ENCODE peak calls at places on chromosomes 16 and 17, in six cellular contexts. U, B, X, O, Z and P are unnamed samples.

GRCh38 chr17:38557395-38557794 is 48.4 kb downstream of the SRCIN1 start:
- DNase-seq in Z (no peak), O (no peak), U (no peak), X (no peak), B (no peak), P (no peak)

GRCh38 chr16:56600398-56600999 is 7.9 kb upstream of the MT2A start:
- DNase-seq in U (peak), O (peak), X (no peak), Z (no peak), B (no peak), P (no peak)

GRCh38 chr17:3659541-3660111 is 8.8 kb downstream of the TAX1BP3 start:
- DNase-seq in X (no peak), O (peak), Z (no peak), U (peak), B (no peak), P (no peak)

GRCh38 chr17:43599835-43600234 is 53.7 kb upstream of the ETV4 start:
- DNase-seq in O (no peak), Z (no peak), B (no peak), U (peak), X (no peak), P (no peak)

GRCh38 chr16:85145188-85145587 is 32.9 kb upstream of the CIBAR2 start:
- DNase-seq in B (no peak), O (no peak), X (no peak), U (no peak), Z (no peak), P (no peak)

GRCh38 chr16:67562526-67562917 is at the start of gene CTCF:
- DNase-seq in O (peak), U (peak), X (no peak), B (peak), Z (peak), P (no peak)

GRCh38 chr16:3152273-3153076 is 17.6 kb downstream of the ZNF213 start:
- DNase-seq in U (peak), X (peak), B (peak), Z (peak), O (peak), P (no peak)

GRCh38 chr17:64024781-64025731 is 4.6 kb upstream of the ICAM2 start:
- DNase-seq in B (peak), O (no peak), X (no peak), Z (no peak), U (peak), P (no peak)

GRCh38 chr16:6891486-6891885 is 441.2 kb upstream of the RBFOX1 start:
- DNase-seq in U (no peak), O (no peak), Z (no peak), B (no peak), X (no peak), P (no peak)

GRCh38 chr16:3458852-3459361 is 15.4 kb downstream of the NAA60 start:
- DNase-seq in X (no peak), Z (no peak), B (no peak), O (no peak), U (peak), P (no peak)

GRCh38 chr17:28944862-28945741 is 6.2 kb downstream of the PHF12 start:
- DNase-seq in B (no peak), Z (no peak), U (peak), X (no peak), O (no peak), P (no peak)

GRCh38 chr16:5604770-5605169 is 507.2 kb upstream of the EEF2KMT start:
- DNase-seq in O (no peak), Z (no peak), B (no peak), U (no peak), X (no peak), P (no peak)

GRCh38 chr17:33049781-33050414 is 58.3 kb downstream of the SPACA3 start:
- DNase-seq in X (peak), Z (no peak), U (peak), O (no peak), B (peak), P (no peak)

GRCh38 chr16:13937411-13937810 is 17.5 kb downstream of the ERCC4 start:
- DNase-seq in O (no peak), U (no peak), Z (no peak), X (no peak), B (no peak), P (no peak)

GRCh38 chr17:63364387-63364786 is 81.7 kb downstream of the CYB561 start:
- DNase-seq in Z (no peak), B (no peak), O (no peak), X (no peak), U (peak), P (no peak)

GRCh38 chr17:67024736-67025135 is 19.6 kb upstream of the CACNG1 start:
- DNase-seq in B (no peak), Z (no peak), X (no peak), O (no peak), U (no peak), P (no peak)

GRCh38 chr17:42049834-42050359 is 504 bp downstream of the C17orf113 start:
- DNase-seq in B (no peak), Z (no peak), X (no peak), U (no peak), O (no peak), P (no peak)

GRCh38 chr17:74008196-74008595 is 195.3 kb upstream of the RPL38 start:
- DNase-seq in X (no peak), B (no peak), O (no peak), Z (no peak), U (no peak), P (no peak)

GRCh38 chr17:39196191-39196819 is 1.2 kb downstream of the CACNB1 start:
- DNase-seq in B (no peak), U (no peak), X (no peak), O (peak), Z (no peak), P (no peak)

GRCh38 chr16:82081271-82081670 is 46.2 kb downstream of the HSD17B2 start:
- DNase-seq in O (no peak), Z (no peak), U (no peak), X (no peak), B (no peak), P (no peak)

GRCh38 chr17:15920758-15921239 is 24.1 kb upstream of the ADORA2B start:
- DNase-seq in B (no peak), U (peak), O (no peak), Z (no peak), X (peak), P (peak)

GRCh38 chr16:22337045-22337444 is 37.4 kb downstream of the CDR2 start:
- DNase-seq in O (no peak), B (no peak), Z (no peak), X (no peak), U (no peak), P (no peak)

GRCh38 chr17:30378191-30378796 is 433 bp upstream of the CPD start:
- DNase-seq in U (peak), X (no peak), B (peak), Z (peak), O (peak), P (no peak)

GRCh38 chr16:6081320-6081976 is 983.9 kb upstream of the EEF2KMT start:
- DNase-seq in U (no peak), Z (no peak), B (no peak), O (no peak), X (peak), P (no peak)

GRCh38 chr16:56520251-56520577 is 390 bp upstream of the BBS2 start:
- DNase-seq in B (no peak), Z (no peak), O (no peak), X (no peak), U (no peak), P (no peak)

GRCh38 chr17:17924857-17925250 is 47.3 kb downstream of the TOM1L2 start:
- DNase-seq in X (no peak), B (no peak), Z (no peak), U (no peak), O (no peak), P (no peak)

GRCh38 chr17:17924131-17924856 is 47.9 kb downstream of the TOM1L2 start:
- DNase-seq in U (no peak), Z (no peak), X (no peak), O (no peak), B (no peak), P (no peak)

GRCh38 chr17:17919169-17920107 is 52.8 kb downstream of the TOM1L2 start:
- DNase-seq in X (no peak), O (peak), Z (peak), U (peak), B (peak), P (no peak)

GRCh38 chr17:17921192-17922082 is 50.8 kb downstream of the TOM1L2 start:
- DNase-seq in Z (no peak), B (no peak), X (no peak), U (peak), O (no peak), P (peak)

DNA sequence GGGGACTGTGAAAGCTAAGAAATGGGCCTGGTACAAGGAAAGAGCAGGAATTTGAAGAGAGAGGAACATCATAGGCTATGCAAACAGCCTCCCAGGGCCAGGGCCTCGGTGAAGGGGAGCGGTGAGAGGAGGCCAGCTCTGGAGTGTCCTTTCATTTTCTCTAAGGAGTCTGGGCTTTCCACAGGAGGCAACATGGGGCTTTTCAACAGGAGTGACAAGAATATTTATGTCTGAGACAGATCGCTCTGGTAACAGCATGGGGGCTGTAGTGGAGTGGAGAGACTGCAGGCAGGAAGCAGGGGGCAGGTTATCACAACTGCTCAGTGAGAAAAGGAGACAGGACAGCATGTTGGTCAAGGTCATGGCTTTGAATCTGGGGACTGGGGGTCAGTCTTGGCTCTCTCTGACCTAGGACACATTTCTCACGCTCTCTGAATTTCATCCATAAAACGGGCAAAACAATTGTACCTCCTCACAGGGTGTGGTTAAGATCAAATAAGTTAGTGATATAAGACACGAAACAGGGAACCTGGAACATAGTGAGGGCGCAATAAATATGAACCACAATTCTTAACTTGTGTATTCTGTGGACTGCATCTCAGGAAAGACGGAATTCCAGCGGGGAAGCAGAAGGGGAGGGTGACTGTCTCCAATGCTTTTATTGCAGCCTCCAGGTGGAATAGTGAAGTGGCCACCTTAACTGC is 49.9 kb downstream of the TOM1L2 start:
- DNase-seq in O (no peak), B (no peak), Z (no peak), X (no peak), U (no peak), P (no peak)
- H3K27ac ChIP-seq in O (peak), B (peak), Z (no peak), X (peak), U (peak), P (peak)

GRCh38 chr16:89949756-89950155 is 1.2 kb downstream of the DEF8 start:
- DNase-seq in B (no peak), Z (no peak), O (no peak), X (no peak), U (no peak), P (no peak)
- H3K27ac ChIP-seq in B (no peak), Z (no peak), O (no peak), X (no peak), U (no peak), P (no peak)

DNA sequence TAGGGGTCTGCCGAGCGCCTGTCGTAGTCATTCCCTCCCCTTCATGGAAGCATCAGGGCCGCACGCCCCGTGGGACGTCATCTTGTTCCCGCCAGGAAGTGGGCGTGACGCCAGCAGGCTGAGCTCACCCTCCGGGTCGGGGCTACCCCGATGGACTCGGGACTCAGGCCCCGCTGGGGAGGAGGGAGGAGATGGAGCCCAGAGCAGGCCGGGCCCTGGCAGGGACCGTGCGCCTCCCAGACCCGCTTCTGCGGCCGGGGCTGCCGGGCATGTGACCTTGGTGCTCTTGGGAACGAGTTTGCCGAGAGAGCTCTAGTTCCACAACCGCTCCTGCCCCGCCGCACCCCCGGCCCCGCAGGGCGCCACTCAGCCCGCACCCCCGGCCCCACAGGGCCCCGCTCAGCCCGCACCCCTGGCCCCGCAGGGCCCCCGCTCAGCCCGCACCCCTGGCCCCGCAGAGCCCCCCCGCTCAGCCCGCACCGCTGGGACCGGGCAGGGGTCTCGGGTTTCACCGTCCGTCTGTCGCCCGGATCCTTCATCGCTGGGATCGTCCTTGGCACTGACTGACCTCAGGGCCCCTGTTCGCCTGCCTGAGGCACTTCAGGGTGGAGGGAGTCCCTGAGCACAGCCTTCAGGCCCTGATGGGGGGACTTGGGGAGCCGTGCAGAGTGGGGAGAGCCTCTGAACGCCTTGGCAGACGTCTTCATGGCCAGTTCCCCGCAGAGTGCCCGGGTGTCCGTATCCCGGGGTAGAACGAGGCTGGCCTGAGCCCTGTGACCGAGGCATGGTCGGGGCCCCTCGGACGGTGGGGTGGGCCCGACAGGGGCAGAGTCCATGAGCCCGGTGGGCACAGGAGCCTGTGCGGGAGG is 5.8 kb downstream of the CACNA1H start:
- DNase-seq in X (no peak), B (no peak), Z (no peak), O (peak), U (peak), P (no peak)
- H3K27ac ChIP-seq in X (peak), B (no peak), Z (peak), O (peak), U (no peak), P (no peak)

GRCh38 chr17:59353106-59353854 is 21.8 kb downstream of the YPEL2 start:
- DNase-seq in Z (no peak), B (no peak), X (no peak), O (no peak), U (no peak), P (no peak)
- H3K27ac ChIP-seq in Z (no peak), B (no peak), X (no peak), O (peak), U (no peak), P (no peak)